ENCODE peak calls at places on chromosomes 1 and 21, in four cellular contexts. V is heart left ventricle, B is HCT116, A is ovary. I is an unnamed sample. For H3K4me1, the result is how much of the 10 kb centered on the place peaks cover.

GRCh38 chr1:205920159-205920558 is 23.1 kb downstream of the SLC26A9 start:
- DNase-seq in B (no peak), A (no peak), V (peak), I (peak)

GRCh38 chr1:19532519-19532918 is 47.2 kb upstream of the CAPZB start:
- DNase-seq in B (no peak), V (no peak), A (no peak), I (no peak)

GRCh38 chr1:211200311-211200710 is 58.9 kb upstream of the RCOR3 start:
- DNase-seq in B (no peak), A (no peak), V (no peak), I (no peak)

GRCh38 chr1:146036990-146037646 is 15.6 kb upstream of the HJV start:
- DNase-seq in A (peak), V (peak), B (peak), I (peak)

GRCh38 chr1:91717839-91718238 is 168.1 kb downstream of the TGFBR3 start:
- DNase-seq in B (no peak), A (no peak), V (no peak), I (no peak)

GRCh38 chr1:21818661-21819060 is 6.6 kb downstream of the LDLRAD2 start:
- DNase-seq in B (peak), A (no peak), V (peak), I (peak)

GRCh38 chr1:1351511-1352427 is 2.6 kb upstream of the DVL1 start:
- DNase-seq in B (no peak), A (no peak), V (peak), I (no peak)

GRCh38 chr1:27789511-27790154 is 16.6 kb downstream of the STX12 start:
- DNase-seq in B (no peak), A (no peak), V (peak), I (no peak)

GRCh38 chr21:46551636-46552241 is 53.1 kb downstream of the S100B start:
- DNase-seq in A (no peak), B (no peak), V (no peak), I (peak)

GRCh38 chr1:9655127-9655723 is 3.7 kb downstream of the PIK3CD start:
- DNase-seq in B (no peak), V (no peak), A (no peak), I (peak)

GRCh38 chr21:43948740-43949498 is 63.2 kb upstream of the TRAPPC10 start:
- DNase-seq in V (no peak), B (no peak), A (no peak), I (no peak)
- H3K27ac ChIP-seq in V (no peak), B (no peak), A (no peak), I (no peak)

GRCh38 chr1:116765962-116766361 is 11.7 kb downstream of the CD2 start:
- DNase-seq in V (no peak), A (no peak), B (no peak), I (no peak)
- H3K4me3 ChIP-seq in V (no peak), A (no peak), B (no peak), I (no peak)

GRCh38 chr1:30905403-30905802 is 3.2 kb downstream of the SDC3 start:
- DNase-seq in A (no peak), B (no peak), V (no peak), I (no peak)
- H3K4me1 ChIP-seq in A (under half), B (under half), V (half or more), I (under half)

GRCh38 chr1:69410457-69410850 is 157.3 kb upstream of the LRRC7 start:
- DNase-seq in B (no peak), A (no peak), V (no peak), I (no peak)

GRCh38 chr1:69410893-69411292 is 156.8 kb upstream of the LRRC7 start:
- DNase-seq in B (no peak), V (no peak), A (no peak), I (no peak)

GRCh38 chr1:69409731-69410456 is 157.8 kb upstream of the LRRC7 start:
- DNase-seq in B (no peak), A (no peak), V (no peak), I (no peak)

GRCh38 chr1:69414574-69414973 is 153.1 kb upstream of the LRRC7 start:
- DNase-seq in B (no peak), A (no peak), V (no peak), I (no peak)

GRCh38 chr1:69413129-69413528 is 154.6 kb upstream of the LRRC7 start:
- DNase-seq in B (no peak), V (no peak), A (no peak), I (no peak)
- H3K27ac ChIP-seq in B (no peak), V (no peak), A (no peak), I (no peak)

GRCh38 chr1:165632491-165632890 is 1.5 kb downstream of the MGST3 start:
- DNase-seq in B (no peak), A (no peak), V (no peak), I (no peak)

GRCh38 chr1:165635329-165635728 is 4.3 kb downstream of the MGST3 start:
- DNase-seq in A (no peak), B (no peak), V (no peak), I (no peak)

GRCh38 chr1:165635823-165636222 is 4.8 kb downstream of the MGST3 start:
- DNase-seq in A (no peak), B (no peak), V (no peak), I (no peak)

GRCh38 chr1:165633624-165634023 is 2.6 kb downstream of the MGST3 start:
- DNase-seq in A (no peak), B (no peak), V (no peak), I (no peak)

GRCh38 chr1:165634154-165634921 is 3.3 kb downstream of the MGST3 start:
- DNase-seq in A (no peak), V (no peak), B (no peak), I (no peak)
- H3K4me3 ChIP-seq in A (no peak), V (peak), B (no peak), I (no peak)

GRCh38 chr1:208686592-208686991 is 442.4 kb upstream of the PLXNA2 start:
- DNase-seq in V (no peak), A (no peak), B (no peak), I (no peak)

GRCh38 chr1:208688656-208689315 is 444.6 kb upstream of the PLXNA2 start:
- DNase-seq in B (no peak), A (no peak), V (no peak), I (no peak)

GRCh38 chr1:208691012-208691411 is 446.8 kb upstream of the PLXNA2 start:
- DNase-seq in A (no peak), B (no peak), V (no peak), I (no peak)
- H3K4me1 ChIP-seq in A (under half), B (under half), V (under half), I (under half)

GRCh38 chr1:232319106-232319505 is 310.8 kb downstream of the SIPA1L2 start:
- DNase-seq in A (no peak), B (no peak), V (peak), I (no peak)
- H3K27ac ChIP-seq in A (no peak), B (no peak), V (peak), I (no peak)

I was measured in naive thymus-derived CD4-positive, alpha-beta T cell.